ENCODE peak calls at places on chromosomes 2 and 18, in six cellular contexts. Z is neural progenitor cell, L is body of pancreas, R is A549, P is stomach, U is ovary. B is an unnamed sample.
A peak's percentile ranks its signal among the peaks of the same experiment; 100 is the strongest.

GRCh38 chr2:134120160-134120717 is 133.6 kb upstream of the MGAT5 start:
- DNase-seq in Z (peak; percentile 65), U (peak; percentile 35), R (no peak), P (no peak), L (no peak), B (peak; percentile 79)

GRCh38 chr2:150689600-150689999 is 202.1 kb upstream of the RND3 start:
- DNase-seq in U (no peak), R (no peak), Z (no peak), L (no peak), P (no peak), B (no peak)

GRCh38 chr2:239621611-239622010 is 220.8 kb upstream of the HDAC4 start:
- DNase-seq in Z (no peak), L (no peak), U (no peak), P (no peak), R (no peak), B (no peak)

GRCh38 chr18:52422985-52423601 is 83.1 kb downstream of the DCC start:
- DNase-seq in R (no peak), P (no peak), Z (peak; percentile 12), L (no peak), U (no peak), B (no peak)

GRCh38 chr2:42794271-42795046 is 2.1 kb upstream of the HAAO start:
- DNase-seq in L (peak; percentile 73), U (peak; percentile 46), R (peak; percentile 63), Z (peak; percentile 68), P (no peak), B (no peak)

GRCh38 chr2:240596491-240596931 is 10.0 kb downstream of the CAPN10 start:
- DNase-seq in P (peak; percentile 90), L (peak; percentile 42), R (no peak), U (peak; percentile 7), Z (no peak), B (peak; percentile 75)

GRCh38 chr18:6881034-6881800 is 151.7 kb downstream of the ARHGAP28 start:
- DNase-seq in Z (peak; percentile 38), P (no peak), R (no peak), L (peak; percentile 25), U (no peak), B (no peak)

GRCh38 chr18:845152-845819 is 33.2 kb upstream of the YES1 start:
- DNase-seq in L (peak; percentile 19), U (no peak), Z (no peak), R (peak; percentile 16), P (no peak), B (no peak)

GRCh38 chr2:238912228-238912915 is 64.5 kb downstream of the TWIST2 start:
- DNase-seq in Z (no peak), P (peak; percentile 20), R (no peak), U (no peak), L (no peak), B (no peak)

GRCh38 chr2:28545590-28546195 is 49.8 kb downstream of the PLB1 start:
- DNase-seq in U (no peak), Z (no peak), L (no peak), R (no peak), P (no peak), B (no peak)

GRCh38 chr2:33498291-33498956 is 22.0 kb downstream of the RASGRP3 start:
- DNase-seq in P (no peak), R (no peak), U (no peak), L (no peak), Z (no peak), B (no peak)

GRCh38 chr2:200765995-200766660 is 45.6 kb upstream of the BZW1 start:
- DNase-seq in L (no peak), Z (no peak), U (no peak), R (no peak), P (no peak), B (no peak)

GRCh38 chr2:104790901-104791495 is 62.9 kb upstream of the POU3F3 start:
- DNase-seq in U (no peak), L (no peak), P (no peak), R (no peak), Z (peak; percentile 8), B (no peak)

GRCh38 chr18:48929951-48930713 is 20.6 kb downstream of the SMAD7 start:
- DNase-seq in L (peak; percentile 88), U (peak; percentile 64), P (peak; percentile 74), R (peak; percentile 89), Z (peak; percentile 53), B (peak; percentile 88)

GRCh38 chr2:128642316-128642715 is 323.6 kb upstream of the HS6ST1 start:
- DNase-seq in Z (no peak), U (no peak), R (no peak), L (no peak), P (peak; percentile 10), B (peak; percentile 22)

GRCh38 chr2:60042023-60042422 is 511.4 kb downstream of the BCL11A start:
- DNase-seq in P (no peak), U (no peak), R (no peak), L (peak; percentile 38), Z (no peak), B (no peak)

GRCh38 chr2:166516712-166517303 is 22.8 kb upstream of the SCN7A start:
- DNase-seq in P (no peak), U (peak; percentile 31), L (peak; percentile 46), R (no peak), Z (peak; percentile 40), B (no peak)
- TF ChIP-seq CTCF in P (peak; percentile 23), U (peak; percentile 54), L (peak; percentile 27), R (peak; percentile 53), Z (peak; percentile 73), B (peak; percentile 33)

DNA sequence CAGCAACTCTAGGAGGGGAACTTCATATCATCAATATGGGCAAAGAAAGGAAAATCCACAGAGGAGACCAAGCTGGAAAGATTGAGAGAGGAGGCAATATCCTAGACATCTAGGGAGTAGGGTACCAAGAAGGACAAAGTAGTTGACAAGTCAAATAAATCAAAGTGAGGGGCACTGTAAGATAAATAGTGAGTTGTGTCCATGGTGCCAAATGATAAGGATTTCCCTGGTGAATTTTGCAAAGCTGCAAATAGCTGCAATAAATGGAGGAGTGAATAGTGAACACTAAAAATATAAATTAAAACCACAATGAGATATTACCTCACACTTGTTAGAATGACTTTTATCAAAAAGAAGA is 258.1 kb upstream of the FN1 start:
- DNase-seq in R (no peak), Z (no peak), L (no peak), P (no peak), U (no peak), B (no peak)
- H3K4me3 ChIP-seq in R (no peak overlapping the region), Z (no peak overlapping the region), L (no peak overlapping the region), P (no peak overlapping the region), U (no peak overlapping the region), B (no peak overlapping the region)

GRCh38 chr2:10033251-10034006 is 9.9 kb upstream of the KLF11 start:
- DNase-seq in U (no peak), R (no peak), P (no peak), Z (no peak), L (no peak), B (peak; percentile 66)

GRCh38 chr2:10032746-10033105 is 10.6 kb upstream of the KLF11 start:
- DNase-seq in L (no peak), U (no peak), Z (no peak), P (no peak), R (no peak), B (peak; percentile 62)

GRCh38 chr2:10030311-10030736 is 13.0 kb upstream of the KLF11 start:
- DNase-seq in Z (no peak), P (no peak), L (no peak), U (no peak), R (no peak), B (peak; percentile 54)

GRCh38 chr2:10029875-10030223 is 13.5 kb upstream of the KLF11 start:
- DNase-seq in R (no peak), L (no peak), U (no peak), P (no peak), Z (no peak), B (no peak)

GRCh38 chr2:10031886-10032745 is 11.2 kb upstream of the KLF11 start:
- DNase-seq in U (no peak), R (no peak), L (no peak), Z (no peak), P (no peak), B (peak; percentile 72)
- H3K4me1 ChIP-seq in U (peaks cover 12% of the 10 kb centered on the region), R (peaks cover 13% of the 10 kb centered on the region), L (peaks cover 32% of the 10 kb centered on the region), Z (peaks cover 19% of the 10 kb centered on the region), P (peaks cover 17% of the 10 kb centered on the region), B (peaks cover 17% of the 10 kb centered on the region)

GRCh38 chr2:172606285-172606684 is 50.4 kb downstream of the PDK1 start:
- DNase-seq in R (no peak), P (no peak), Z (no peak), L (no peak), U (no peak), B (no peak)

GRCh38 chr2:172609488-172609887 is 53.6 kb downstream of the PDK1 start:
- DNase-seq in Z (no peak), U (no peak), P (no peak), L (no peak), R (no peak), B (no peak)

GRCh38 chr2:172613035-172613434 is 57.1 kb downstream of the PDK1 start:
- DNase-seq in R (no peak), Z (peak; percentile 33), P (no peak), L (no peak), U (no peak), B (no peak)

DNA sequence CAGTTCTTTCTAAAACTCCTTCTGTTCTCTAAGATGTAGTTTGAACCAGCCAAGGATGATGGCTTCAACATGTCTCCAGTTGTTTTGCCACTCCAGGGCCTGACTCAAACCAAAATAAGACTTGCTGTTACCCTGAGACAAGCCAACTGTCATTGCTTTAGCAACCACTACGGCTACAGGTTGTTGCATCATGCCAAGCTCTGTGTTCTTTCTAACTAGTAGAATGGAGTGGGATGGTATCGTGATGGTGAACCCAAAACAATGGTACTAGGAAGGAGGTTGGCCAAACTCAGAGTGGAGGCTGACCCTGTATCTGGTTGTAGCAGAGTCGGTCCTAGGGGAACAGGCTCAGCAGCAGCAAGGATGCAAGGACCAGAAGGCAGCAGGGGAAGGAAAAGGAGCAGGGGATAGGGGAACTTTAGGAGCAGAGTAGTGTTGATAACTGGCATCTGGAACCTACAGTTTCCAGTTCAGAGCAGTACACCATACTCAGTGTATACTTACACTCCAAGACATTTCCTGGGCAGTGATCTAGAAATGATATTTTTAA is 51.6 kb downstream of the PDK1 start:
- DNase-seq in U (no peak), R (no peak), Z (no peak), L (no peak), P (no peak), B (no peak)
- TF ChIP-seq CTCF in U (no peak), R (no peak), Z (no peak), L (no peak), P (no peak), B (no peak)

DNA sequence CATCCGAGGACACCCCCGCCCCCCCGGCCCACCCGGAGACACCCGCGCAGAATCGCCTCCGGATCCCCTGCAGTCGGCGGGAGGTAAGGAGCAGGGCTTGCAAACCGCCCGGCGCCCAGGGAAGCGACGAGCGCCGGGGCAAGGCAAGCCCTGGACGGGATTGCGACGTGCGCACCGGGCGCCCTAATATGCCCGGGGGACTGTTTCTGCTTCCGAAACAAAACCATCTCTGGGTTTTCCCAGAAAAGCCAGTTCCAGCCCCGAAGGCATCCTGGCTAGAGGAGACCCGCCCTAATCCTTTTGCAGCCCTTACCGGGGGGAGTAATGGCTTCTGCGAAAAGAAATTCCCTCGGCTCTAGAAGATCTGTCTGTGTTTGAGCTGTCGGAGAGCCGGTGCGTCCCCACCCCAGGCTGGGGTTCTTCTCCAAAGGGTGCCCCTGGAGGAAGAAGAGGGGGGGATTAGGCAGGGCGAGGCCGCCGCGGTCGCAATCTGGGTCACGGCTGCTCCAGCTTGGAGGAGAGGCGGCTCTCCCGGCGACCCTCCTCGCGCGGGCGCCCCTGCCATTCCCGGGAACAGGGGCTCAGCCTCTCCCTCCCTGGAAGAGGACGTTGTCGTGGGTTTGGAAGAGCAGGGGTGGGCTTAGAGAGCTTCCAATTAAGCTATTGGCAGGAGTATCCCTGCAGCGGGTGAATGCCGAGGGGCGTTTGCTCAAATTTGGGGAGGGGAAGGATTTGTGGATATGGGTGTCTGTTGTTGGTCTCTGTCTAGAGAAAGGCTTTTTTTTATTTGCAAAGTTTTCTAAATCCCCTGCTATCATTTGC is 522 bp downstream of the MYCN start:
- DNase-seq in U (no peak), R (peak; percentile 32), P (no peak), Z (peak; percentile 76), L (no peak), B (no peak)
- H3K4me3 ChIP-seq in U (peak overlapping the region; percentile 44), R (peak overlapping the region; percentile 37), P (peak overlapping the region; percentile 54), Z (peak overlapping the region; percentile 78), L (no peak overlapping the region), B (peak overlapping the region; percentile 56)

GRCh38 chr2:69023236-69023635 is 10.3 kb downstream of the ANTXR1 start:
- DNase-seq in U (no peak), R (no peak), Z (no peak), L (no peak), P (no peak), B (no peak)
- H3K4me1 ChIP-seq in U (peaks cover 18% of the 10 kb centered on the region), R (peaks cover 60% of the 10 kb centered on the region), Z (no peaks in the 10 kb centered on the region), L (no peaks in the 10 kb centered on the region), P (no peaks in the 10 kb centered on the region), B (no peaks in the 10 kb centered on the region)